ENCODE peak calls at places on chromosomes 13 and 19, in nine cellular contexts. M is SK-N-SH; L is T-helper 17 cell; G is activated CD4-positive, alpha-beta T cell treated with anti-CD3 and anti-CD28 coated beads, Interleukin-2, amount 50 U/mL, for 48 hours; Q is Kasumi-1; D is T-helper 2 cell; C is SHP77 treated with DMSO at 0.1 percent for 48 hours; Z is AG04450; Y is NT2/D1. T is an unnamed sample.

GRCh38 chr19:10871711-10872550 is 578 bp downstream of the CARM1 start:
- DNase-seq in M (peak; percentile 74), L (peak; percentile 12), G (peak; percentile 44), Q (peak; percentile 26), D (peak; percentile 11), C (no peak), Z (no peak), Y (no peak), T (peak; percentile 57)

GRCh38 chr19:45348367-45349125 is 8.0 kb downstream of the KLC3 start:
- DNase-seq in M (peak; percentile 32), L (no peak), G (no peak), Q (no peak), D (no peak), C (no peak), Z (no peak), Y (no peak), T (no peak)

GRCh38 chr13:36998624-36999041 is 507 bp downstream of the ALG5 start:
- DNase-seq in M (peak; percentile 57), L (no peak), G (peak; percentile 29), Q (no peak), D (no peak), C (no peak), Z (no peak), Y (no peak), T (peak; percentile 9)

GRCh38 chr13:46751811-46752635 is 44.9 kb downstream of the ESD start:
- DNase-seq in M (no peak), L (no peak), G (peak; percentile 60), Q (peak; percentile 96), D (no peak), C (no peak), Z (no peak), Y (no peak), T (peak; percentile 66)

GRCh38 chr13:76711515-76712182 is 174.6 kb downstream of the KCTD12 start:
- DNase-seq in M (no peak), L (no peak), G (no peak), Q (peak; percentile 84), D (no peak), C (no peak), Z (peak; percentile 81), Y (no peak), T (no peak)

GRCh38 chr13:40221460-40222201 is 444.8 kb downstream of the FOXO1 start:
- DNase-seq in M (no peak), L (peak; percentile 14), G (peak; percentile 42), Q (peak; percentile 34), D (no peak), C (no peak), Z (no peak), Y (no peak), T (peak; percentile 22)

GRCh38 chr13:67273001-67273400 is 42.9 kb upstream of the PCDH9 start:
- DNase-seq in M (no peak), L (no peak), G (no peak), Q (no peak), D (no peak), C (no peak), Z (no peak), Y (no peak), T (no peak)

GRCh38 chr13:106919093-106919492 is 351.2 kb upstream of the ARGLU1 start:
- DNase-seq in M (no peak), L (no peak), G (no peak), Q (peak; percentile 52), D (no peak), C (no peak), Z (no peak), Y (no peak), T (no peak)

GRCh38 chr13:25232937-25233515 is 54.3 kb downstream of the MTMR6 start:
- DNase-seq in M (peak; percentile 55), L (no peak), G (no peak), Q (peak; percentile 52), D (no peak), C (peak; percentile 3), Z (no peak), Y (no peak), T (no peak)

GRCh38 chr19:55113570-55114039 is 3.8 kb downstream of the PPP1R12C start:
- DNase-seq in M (peak; percentile 70), L (no peak), G (no peak), Q (no peak), D (no peak), C (no peak), Z (peak; percentile 84), Y (peak; percentile 75), T (no peak)

GRCh38 chr19:17722655-17723240 is 3.5 kb downstream of the MAP1S start:
- DNase-seq in M (no peak), L (no peak), G (no peak), Q (no peak), D (no peak), C (no peak), Z (no peak), Y (no peak), T (no peak)

GRCh38 chr19:6788896-6789295 is 16.4 kb downstream of the VAV1 start:
- DNase-seq in M (no peak), L (no peak), G (no peak), Q (no peak), D (no peak), C (no peak), Z (no peak), Y (no peak), T (no peak)

GRCh38 chr13:41610426-41610825 is 153.1 kb downstream of the RGCC start:
- DNase-seq in M (no peak), L (no peak), G (no peak), Q (no peak), D (no peak), C (no peak), Z (peak; percentile 94), Y (no peak), T (no peak)

GRCh38 chr13:113754691-113755090 is 4.3 kb upstream of the TMEM255B start:
- DNase-seq in M (no peak), L (no peak), G (no peak), Q (no peak), D (no peak), C (no peak), Z (no peak), Y (no peak), T (no peak)

GRCh38 chr13:24290280-24290932 is 19.0 kb upstream of the C1QTNF9 start:
- DNase-seq in M (no peak), L (no peak), G (no peak), Q (no peak), D (no peak), C (no peak), Z (no peak), Y (no peak), T (no peak)

GRCh38 chr13:41244555-41244954 is 18.8 kb downstream of the MTRF1 start:
- DNase-seq in M (no peak), L (no peak), G (no peak), Q (no peak), D (no peak), C (no peak), Z (no peak), Y (no peak), T (no peak)

GRCh38 chr13:72696590-72696989 is 30.8 kb downstream of the MZT1 start:
- DNase-seq in M (peak; percentile 11), L (no peak), G (no peak), Q (peak; percentile 28), D (no peak), C (no peak), Z (no peak), Y (no peak), T (no peak)

GRCh38 chr19:35460608-35461007 is 12.6 kb downstream of the FFAR2 start:
- DNase-seq in M (no peak), L (no peak), G (no peak), Q (peak; percentile 25), D (no peak), C (no peak), Z (no peak), Y (no peak), T (no peak)

GRCh38 chr13:107222619-107223018 is 654.7 kb upstream of the ARGLU1 start:
- DNase-seq in M (no peak), L (no peak), G (no peak), Q (no peak), D (no peak), C (no peak), Z (no peak), Y (no peak), T (no peak)

GRCh38 chr19:2478756-2479555 is 3.0 kb downstream of the GADD45B start:
- DNase-seq in M (no peak), L (peak; percentile 56), G (peak; percentile 76), Q (peak; percentile 68), D (peak; percentile 47), C (no peak), Z (no peak), Y (no peak), T (peak; percentile 79)

GRCh38 chr13:25966086-25966485 is 85.7 kb downstream of the SHISA2 start:
- DNase-seq in M (no peak), L (no peak), G (no peak), Q (no peak), D (no peak), C (no peak), Z (no peak), Y (no peak), T (no peak)

GRCh38 chr19:13831560-13832056 is 36.4 kb downstream of the ZSWIM4 start:
- DNase-seq in M (no peak), L (no peak), G (no peak), Q (no peak), D (no peak), C (no peak), Z (no peak), Y (no peak), T (no peak)

GRCh38 chr13:31749929-31750328 is 10.6 kb downstream of the RXFP2 start:
- DNase-seq in M (no peak), L (no peak), G (no peak), Q (no peak), D (no peak), C (no peak), Z (peak; percentile 72), Y (no peak), T (no peak)

GRCh38 chr13:83824561-83824960 is 57.7 kb downstream of the SLITRK1 start:
- DNase-seq in M (no peak), L (no peak), G (no peak), Q (no peak), D (no peak), C (no peak), Z (no peak), Y (no peak), T (no peak)

GRCh38 chr13:35139591-35139990 is 197.5 kb downstream of the NBEA start:
- DNase-seq in M (no peak), L (no peak), G (no peak), Q (peak; percentile 24), D (no peak), C (no peak), Z (no peak), Y (no peak), T (no peak)

GRCh38 chr13:63381078-63381859 is 1965.6 kb upstream of the PCDH20 start:
- DNase-seq in M (no peak), L (no peak), G (no peak), Q (no peak), D (no peak), C (no peak), Z (no peak), Y (no peak), T (no peak)

T was measured in activated naive CD8-positive, alpha-beta T cell treated with anti-CD3 and anti-CD28 coated beads for 36 hours.